ENCODE peak calls at places on chromosomes 16 and 17, in four cellular contexts. A, C, X and J are unnamed samples.

GRCh38 chr16:2095315-2095853 is 40.3 kb downstream of the PKD1 start:
- DNase-seq in A (no peak), C (no peak), X (peak), J (no peak)

GRCh38 chr17:5378566-5379207 is 40.8 kb downstream of the NUP88 start:
- DNase-seq in A (no peak), C (no peak), X (no peak), J (no peak)

GRCh38 chr17:247767-248166 is 66.3 kb upstream of the DOC2B start:
- DNase-seq in A (no peak), C (no peak), X (no peak), J (no peak)

GRCh38 chr17:75832652-75833400 is 11.4 kb downstream of the UNC13D start:
- DNase-seq in A (no peak), C (no peak), X (no peak), J (no peak)

GRCh38 chr16:733382-734207 is 6.7 kb downstream of the HAGHL start:
- DNase-seq in A (peak), C (no peak), X (no peak), J (no peak)

GRCh38 chr16:49698416-49698815 is 157.5 kb downstream of the ZNF423 start:
- DNase-seq in A (no peak), C (peak), X (no peak), J (peak)

GRCh38 chr16:54657058-54657708 is 273.5 kb upstream of the IRX5 start:
- DNase-seq in A (no peak), C (no peak), X (peak), J (peak)

GRCh38 chr17:51355314-51356083 is 95.2 kb downstream of the UTP18 start:
- DNase-seq in A (no peak), C (no peak), X (no peak), J (no peak)

GRCh38 chr17:70473049-70473448 is 303.7 kb downstream of the KCNJ2 start:
- DNase-seq in A (no peak), C (no peak), X (no peak), J (no peak)

GRCh38 chr16:23509441-23509754 is 896 bp downstream of the GGA2 start:
- DNase-seq in A (no peak), C (no peak), X (no peak), J (no peak)

GRCh38 chr17:69448431-69449102 is 34.1 kb downstream of the MAP2K6 start:
- DNase-seq in A (no peak), C (no peak), X (no peak), J (peak)

GRCh38 chr17:859461-860195 is 77.5 kb downstream of the MRM3 start:
- DNase-seq in A (no peak), C (no peak), X (peak), J (peak)

GRCh38 chr17:21214777-21215541 is 998 bp upstream of the TMEM11 start:
- DNase-seq in A (peak), C (no peak), X (no peak), J (peak)

GRCh38 chr16:88856122-88856827 is 472 bp downstream of the GALNS start:
- DNase-seq in A (peak), C (no peak), X (no peak), J (no peak)